ENCODE peak calls at places on chromosomes 13 and 19, in five cellular contexts. N is body of pancreas, K is sigmoid colon, U is lower leg skin, J is spleen. X is an unnamed sample.

GRCh38 chr19:48708471-48708870 is 11.1 kb downstream of the MAMSTR start:
- DNase-seq in N (no peak), K (no peak), U (no peak), J (no peak), X (no peak)

GRCh38 chr19:5319516-5319915 is 21.1 kb downstream of the PTPRS start:
- DNase-seq in N (no peak), K (no peak), U (no peak), J (no peak), X (no peak)

GRCh38 chr19:4369888-4370260 is 26.5 kb downstream of the MPND start:
- DNase-seq in N (no peak), K (no peak), U (no peak), J (peak; percentile 93), X (peak; percentile 79)

GRCh38 chr13:77429320-77430142 is 102.6 kb upstream of the MYCBP2 start:
- DNase-seq in N (no peak), K (no peak), U (no peak), J (no peak), X (no peak)

GRCh38 chr19:36120092-36120983 is 5.1 kb downstream of the TBCB start:
- DNase-seq in N (no peak), K (no peak), U (no peak), J (no peak), X (no peak)

GRCh38 chr13:26344980-26345379 is 91.1 kb downstream of the CDK8 start:
- DNase-seq in N (no peak), K (no peak), U (no peak), J (no peak), X (peak; percentile 17)

GRCh38 chr13:84961023-84961422 is 838.2 kb downstream of the SLITRK6 start:
- DNase-seq in N (no peak), K (no peak), U (no peak), J (peak; percentile 43), X (no peak)

GRCh38 chr13:27130223-27131015 is 41.2 kb downstream of the USP12 start:
- DNase-seq in N (no peak), K (no peak), U (no peak), J (no peak), X (peak; percentile 16)

GRCh38 chr19:13865578-13866462 is 11.1 kb upstream of the NANOS3 start:
- DNase-seq in N (no peak), K (no peak), U (no peak), J (peak; percentile 78), X (no peak)

GRCh38 chr19:34332027-34332786 is 32.8 kb upstream of the GPI start:
- DNase-seq in N (no peak), K (no peak), U (no peak), J (no peak), X (no peak)

GRCh38 chr13:48838193-48839000 is 137.3 kb upstream of the FNDC3A start:
- DNase-seq in N (no peak), K (no peak), U (no peak), J (no peak), X (no peak)

GRCh38 chr19:49951806-49952474 is 9.0 kb downstream of the SIGLEC11 start:
- DNase-seq in N (no peak), K (no peak), U (no peak), J (peak; percentile 23), X (no peak)

GRCh38 chr19:58563823-58564222 is 5.4 kb upstream of the UBE2M start:
- DNase-seq in N (peak; percentile 1), K (peak; percentile 40), U (no peak), J (no peak), X (no peak)

GRCh38 chr19:10604460-10604980 is 17.4 kb upstream of the AP1M2 start:
- DNase-seq in N (no peak), K (no peak), U (no peak), J (peak; percentile 88), X (no peak)

GRCh38 chr13:40494513-40494912 is 171.9 kb downstream of the FOXO1 start:
- DNase-seq in N (no peak), K (no peak), U (no peak), J (no peak), X (no peak)

GRCh38 chr13:66689628-66690027 is 540.5 kb downstream of the PCDH9 start:
- DNase-seq in N (no peak), K (no peak), U (no peak), J (no peak), X (no peak)

GRCh38 chr13:90105276-90105675 is 1242.2 kb upstream of the MIR17HG start:
- DNase-seq in N (no peak), K (no peak), U (no peak), J (no peak), X (no peak)

GRCh38 chr13:26658972-26659371 is 101.5 kb downstream of the WASF3 start:
- DNase-seq in N (no peak), K (no peak), U (no peak), J (no peak), X (no peak)

GRCh38 chr13:38787550-38787949 is 100.7 kb downstream of the FREM2 start:
- DNase-seq in N (no peak), K (no peak), U (no peak), J (no peak), X (no peak)

GRCh38 chr13:38785047-38785446 is 98.2 kb downstream of the FREM2 start:
- DNase-seq in N (no peak), K (no peak), U (no peak), J (no peak), X (no peak)

GRCh38 chr13:38785490-38785889 is 98.6 kb downstream of the FREM2 start:
- DNase-seq in N (no peak), K (no peak), U (no peak), J (no peak), X (no peak)

GRCh38 chr13:38781539-38781938 is 94.7 kb downstream of the FREM2 start:
- DNase-seq in N (no peak), K (no peak), U (no peak), J (no peak), X (no peak)

DNA sequence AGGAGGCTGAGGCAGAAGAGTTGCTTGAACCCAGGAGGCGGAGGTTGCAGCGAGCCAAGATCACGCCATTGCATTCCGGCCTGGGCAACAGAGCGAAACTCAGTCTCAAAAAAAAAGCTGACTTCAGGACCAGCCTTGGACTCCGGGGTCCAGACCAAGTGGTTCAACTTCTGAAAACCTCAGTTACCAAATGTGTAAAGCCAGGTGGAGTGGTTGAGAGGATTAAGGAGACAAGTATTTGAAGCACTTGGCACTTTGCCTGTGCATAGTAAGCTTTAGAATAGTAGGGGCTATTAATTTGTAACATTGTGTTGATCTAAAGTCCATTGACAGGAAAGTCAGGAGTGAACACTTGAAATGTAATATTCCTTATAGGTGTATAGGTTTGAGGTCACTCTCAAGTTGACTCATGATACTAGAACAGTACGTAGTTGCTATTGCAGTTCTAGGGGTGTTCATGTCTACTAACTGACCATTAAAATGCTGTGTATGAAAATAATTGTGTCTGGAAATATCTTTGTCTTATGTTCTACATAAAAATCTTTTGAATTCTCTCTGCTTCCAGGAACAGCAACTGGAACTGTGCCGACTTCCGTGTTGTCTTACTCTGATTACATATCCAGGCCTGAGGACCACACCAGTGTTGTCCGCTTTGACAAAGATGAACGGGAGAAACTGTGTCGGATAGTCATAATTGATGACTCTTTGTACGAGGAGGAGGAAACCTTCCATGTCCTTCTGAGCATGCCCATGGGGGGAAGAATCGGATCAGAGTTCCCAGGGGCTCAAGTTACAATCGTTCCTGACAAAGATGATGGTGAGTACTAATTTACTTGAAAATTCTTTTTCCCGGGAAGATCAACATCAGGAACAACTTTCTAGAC is 97.4 kb downstream of the FREM2 start:
- DNase-seq in N (peak; percentile 57), K (no peak), U (no peak), J (no peak), X (no peak)
- TF ChIP-seq POLR2A in N (no peak), K (no peak), U (no peak), J (no peak), X (no peak)

GRCh38 chr19:37982655-37983054 is 75.6 kb downstream of the SIPA1L3 start:
- DNase-seq in N (no peak), K (no peak), U (no peak), J (peak; percentile 22), X (no peak)
- TF ChIP-seq POLR2A in N (no peak), K (no peak), U (no peak), J (no peak), X (no peak)

GRCh38 chr19:15353908-15354307 is 21.6 kb upstream of the BRD4 start:
- DNase-seq in N (no peak), K (no peak), U (no peak), J (no peak), X (no peak)
- TF ChIP-seq POLR2A in N (no peak), K (no peak), U (no peak), J (no peak), X (no peak)

DNA sequence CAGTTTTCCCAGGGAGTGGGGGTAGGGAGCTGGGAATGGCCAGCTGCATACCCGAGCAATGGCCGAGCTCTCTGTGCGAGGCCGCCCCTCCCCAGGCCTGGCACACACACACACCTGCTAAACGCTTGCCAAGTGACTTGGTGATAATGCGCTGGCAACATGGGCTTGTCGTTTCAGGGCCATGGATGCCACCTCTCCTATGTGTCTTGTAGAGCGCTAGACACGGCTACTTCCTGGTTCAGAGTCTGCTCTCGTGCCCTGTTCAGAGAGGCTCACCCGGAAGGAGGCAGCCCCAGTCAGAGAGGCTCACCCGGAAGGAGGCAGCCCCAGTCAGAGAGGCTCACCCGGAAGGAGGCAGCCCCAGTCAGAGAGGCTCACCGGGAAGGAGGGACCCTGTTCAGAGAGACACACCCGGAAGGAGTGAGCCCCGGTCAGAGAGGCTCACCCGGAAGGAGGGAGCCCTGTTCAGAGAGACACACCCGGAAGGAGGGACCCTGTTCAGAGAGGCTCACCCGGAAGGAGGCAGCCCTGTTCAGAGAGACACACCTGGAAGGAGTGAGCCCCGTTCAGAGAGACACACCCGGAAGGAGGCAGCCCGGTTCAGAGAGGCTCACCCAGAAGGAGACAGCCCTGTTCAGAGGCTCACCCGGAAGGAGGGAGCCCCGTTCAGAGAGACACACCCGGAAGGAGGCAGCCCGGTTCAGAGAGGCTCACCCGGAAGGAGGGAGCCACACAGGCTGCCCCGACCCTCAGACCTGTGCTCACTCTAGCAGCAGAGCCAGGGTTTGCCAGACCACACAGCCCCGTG is 4.2 kb downstream of the ADPRHL1 start:
- DNase-seq in N (peak; percentile 91), K (peak; percentile 61), U (peak; percentile 53), J (peak; percentile 80), X (peak; percentile 35)
- TF ChIP-seq POLR2A in N (peak; percentile 27), K (no peak), U (no peak), J (no peak), X (no peak)

DNA sequence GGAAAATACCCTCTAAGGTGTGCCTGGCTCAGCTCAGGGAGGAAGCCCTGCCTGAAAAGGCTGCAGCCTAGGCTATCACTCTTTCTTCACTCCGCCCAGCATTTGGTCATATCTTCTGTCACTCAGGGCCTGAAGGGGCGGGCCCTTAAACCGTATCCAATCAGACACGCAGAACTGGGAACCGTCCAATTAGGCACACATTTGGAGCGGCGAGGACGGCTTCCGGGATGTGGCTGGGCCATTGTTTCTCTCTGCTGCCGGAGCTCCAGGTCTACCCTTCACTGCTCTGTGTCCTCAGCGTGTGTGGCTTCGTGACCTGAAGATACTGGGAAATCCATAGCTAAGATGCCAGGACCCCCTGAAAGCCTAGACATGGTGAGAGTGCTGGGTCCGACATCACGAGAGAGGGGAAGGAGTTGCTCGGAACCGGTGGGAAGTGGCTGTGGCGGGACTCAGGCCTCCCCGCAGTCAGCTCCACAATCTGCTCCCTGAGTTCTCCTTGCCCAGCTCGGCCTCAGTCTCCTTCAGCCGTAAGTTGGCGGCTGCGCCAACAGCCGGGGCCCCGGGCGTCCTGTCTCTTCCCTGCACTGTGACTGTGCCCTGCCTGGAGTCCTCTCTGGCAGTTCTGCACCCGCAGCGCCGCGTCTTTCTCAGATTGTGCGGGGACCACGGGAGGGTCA is at the start of gene ZNF493:
- DNase-seq in N (peak; percentile 97), K (peak; percentile 97), U (peak; percentile 96), J (peak; percentile 94), X (peak; percentile 87)
- TF ChIP-seq POLR2A in N (peak; percentile 62), K (peak; percentile 70), U (no peak), J (peak; percentile 32), X (peak; percentile 68)

X was measured in erythroblast.